ENCODE peak calls at places on chromosome 9, in five cellular contexts. R is left lung; C is CD4-positive, alpha-beta memory T cell; Z is SJSA1; D is left ventricle myocardium inferior. N is an unnamed sample.

GRCh38 chr9:76194896-76195295 is 199.3 kb downstream of the RFK start:
- DNase-seq in R (no peak), C (no peak), Z (no peak), D (no peak), N (no peak)

GRCh38 chr9:136833381-136834142 is 8.7 kb upstream of the AJM1 start:
- DNase-seq in R (peak; percentile 27), C (no peak), Z (no peak), D (peak; percentile 18), N (no peak)

GRCh38 chr9:22208846-22209585 is 199.9 kb upstream of the CDKN2B start:
- DNase-seq in R (no peak), C (no peak), Z (peak; percentile 22), D (no peak), N (no peak)

GRCh38 chr9:114096041-114096511 is 3.0 kb downstream of the KIF12 start:
- DNase-seq in R (no peak), C (no peak), Z (no peak), D (no peak), N (peak; percentile 65)

GRCh38 chr9:109730228-109730627 is 49.8 kb upstream of the PALM2AKAP2 start:
- DNase-seq in R (no peak), C (no peak), Z (no peak), D (no peak), N (no peak)

GRCh38 chr9:115002371-115003120 is 72.2 kb upstream of the TNFSF8 start:
- DNase-seq in R (no peak), C (no peak), Z (no peak), D (no peak), N (no peak)

GRCh38 chr9:91174772-91175171 is 186.9 kb downstream of the AUH start:
- DNase-seq in R (no peak), C (peak; percentile 30), Z (no peak), D (no peak), N (no peak)

GRCh38 chr9:122320346-122320995 is 50.4 kb upstream of the PTGS1 start:
- DNase-seq in R (no peak), C (no peak), Z (no peak), D (no peak), N (no peak)

GRCh38 chr9:132849168-132849831 is 28.8 kb downstream of the AK8 start:
- DNase-seq in R (peak; percentile 52), C (no peak), Z (no peak), D (peak; percentile 28), N (no peak)

GRCh38 chr9:38271666-38272241 is 120.7 kb upstream of the ALDH1B1 start:
- DNase-seq in R (no peak), C (no peak), Z (no peak), D (no peak), N (no peak)

GRCh38 chr9:33117816-33118215 is 41.3 kb upstream of the SMU1 start:
- DNase-seq in R (no peak), C (no peak), Z (no peak), D (no peak), N (no peak)

GRCh38 chr9:35605336-35606137 is 475 bp downstream of the TESK1 start:
- DNase-seq in R (peak; percentile 83), C (peak; percentile 45), Z (no peak), D (no peak), N (no peak)

GRCh38 chr9:35736201-35736633 is 3.8 kb downstream of the CREB3 start:
- DNase-seq in R (peak; percentile 56), C (peak; percentile 73), Z (peak; percentile 36), D (peak; percentile 48), N (peak; percentile 85)

GRCh38 chr9:112644449-112644965 is 73.4 kb downstream of the INIP start:
- DNase-seq in R (no peak), C (no peak), Z (no peak), D (no peak), N (no peak)

GRCh38 chr9:72888943-72889342 is 63.9 kb downstream of the ALDH1A1 start:
- DNase-seq in R (no peak), C (no peak), Z (no peak), D (no peak), N (no peak)

GRCh38 chr9:70484232-70485130 is 70.0 kb upstream of the KLF9 start:
- DNase-seq in R (no peak), C (peak; percentile 48), Z (peak; percentile 43), D (no peak), N (peak; percentile 58)

GRCh38 chr9:108478431-108478837 is 377.4 kb downstream of the ACTL7B start:
- DNase-seq in R (no peak), C (no peak), Z (no peak), D (no peak), N (no peak)

GRCh38 chr9:33221568-33221884 is 18.4 kb upstream of the SPINK4 start:
- DNase-seq in R (no peak), C (no peak), Z (no peak), D (no peak), N (no peak)

GRCh38 chr9:24245988-24246387 is 299.7 kb downstream of the IZUMO3 start:
- DNase-seq in R (no peak), C (no peak), Z (no peak), D (no peak), N (no peak)

GRCh38 chr9:31304576-31304975 is 1079.9 kb upstream of the ACO1 start:
- DNase-seq in R (no peak), C (no peak), Z (no peak), D (no peak), N (no peak)

GRCh38 chr9:26260238-26260637 is 582.0 kb upstream of the TUSC1 start:
- DNase-seq in R (no peak), C (no peak), Z (peak; percentile 9), D (no peak), N (no peak)

GRCh38 chr9:129933215-129933614 is 98.0 kb downstream of the USP20 start:
- DNase-seq in R (no peak), C (no peak), Z (no peak), D (no peak), N (no peak)

GRCh38 chr9:109574061-109574882 is 76.2 kb upstream of the PTPN3 start:
- DNase-seq in R (no peak), C (peak; percentile 0), Z (peak; percentile 36), D (no peak), N (no peak)

GRCh38 chr9:35910613-35911488 is 1.6 kb downstream of the SPAAR start:
- DNase-seq in R (no peak), C (peak; percentile 56), Z (peak; percentile 23), D (peak; percentile 39), N (no peak)

GRCh38 chr9:37210737-37211523 is 90.6 kb downstream of the ZCCHC7 start:
- DNase-seq in R (no peak), C (no peak), Z (no peak), D (no peak), N (no peak)

GRCh38 chr9:134690946-134691694 is 49.5 kb downstream of the COL5A1 start:
- DNase-seq in R (peak; percentile 69), C (no peak), Z (no peak), D (peak; percentile 48), N (no peak)
- H3K27ac ChIP-seq in R (no peak overlapping the region), C (no peak overlapping the region), Z (no peak overlapping the region), D (peak overlapping the region; percentile 68), N (no peak overlapping the region)

GRCh38 chr9:131391504-131391903 is 2.4 kb upstream of the PRRC2B start:
- DNase-seq in R (no peak), C (no peak), Z (no peak), D (no peak), N (no peak)

GRCh38 chr9:131395745-131396479 is 2.0 kb downstream of the PRRC2B start:
- DNase-seq in R (no peak), C (no peak), Z (no peak), D (no peak), N (no peak)

GRCh38 chr9:131395027-131395744 is 1.3 kb downstream of the PRRC2B start:
- DNase-seq in R (peak; percentile 83), C (peak; percentile 78), Z (peak; percentile 54), D (no peak), N (peak; percentile 68)

GRCh38 chr9:131394464-131395026 is 659 bp downstream of the PRRC2B start:
- DNase-seq in R (peak; percentile 90), C (peak; percentile 65), Z (no peak), D (peak; percentile 57), N (no peak)

DNA sequence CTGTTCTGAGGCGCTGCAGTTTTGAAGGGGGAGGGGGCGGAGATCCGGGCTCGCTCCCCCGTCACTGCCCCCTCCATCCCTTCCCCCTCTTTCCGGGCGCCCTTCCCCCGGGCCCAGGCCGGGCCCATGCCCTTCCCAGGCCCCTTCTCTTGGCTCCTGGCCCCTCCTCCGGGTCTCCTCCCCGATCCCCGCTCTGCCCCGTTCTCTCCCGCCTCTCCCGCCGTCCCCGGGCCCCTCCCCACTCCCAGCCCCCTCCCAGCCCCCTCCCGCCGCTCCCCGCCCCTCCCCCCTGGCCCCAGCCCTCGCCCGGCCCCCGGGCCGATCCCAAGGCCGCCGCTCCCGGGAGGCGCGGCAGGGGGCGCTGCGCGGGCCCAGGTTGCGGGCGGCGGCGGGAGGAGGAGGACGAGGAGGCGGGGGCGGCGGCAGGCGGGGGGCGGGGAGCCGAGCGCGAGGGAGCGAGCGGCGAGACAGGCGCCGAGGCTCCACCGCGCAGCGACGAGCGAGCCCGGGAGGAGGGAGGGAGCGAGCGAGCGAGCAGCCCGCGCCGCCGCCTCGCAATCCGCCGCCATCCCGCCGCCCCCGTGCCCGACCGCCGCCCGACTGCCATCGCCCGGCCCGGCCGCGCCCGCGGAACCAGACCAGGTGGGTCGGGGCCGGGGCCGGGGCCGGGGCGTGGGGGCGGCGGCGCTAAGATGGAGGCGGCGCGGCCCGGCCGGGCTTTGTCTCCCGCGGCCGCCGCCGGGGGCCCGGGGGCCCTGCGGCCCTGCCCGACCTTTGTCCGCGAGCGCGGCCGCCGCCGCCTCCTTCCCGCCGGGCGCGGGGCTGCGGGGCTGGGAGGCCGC is at the start of gene PRRC2B:
- DNase-seq in R (peak; percentile 98), C (peak; percentile 83), Z (peak; percentile 40), D (peak; percentile 90), N (peak; percentile 96)
- H3K27ac ChIP-seq in R (peak within 1 kb of the TSS; percentile 95), C (peak within 1 kb of the TSS; percentile 76), Z (peak within 1 kb of the TSS; percentile 95), D (peak within 1 kb of the TSS; percentile 98), N (peak within 1 kb of the TSS; percentile 73)

GRCh38 chr9:124489974-124490373 is 17.2 kb downstream of the NR5A1 start:
- DNase-seq in R (no peak), C (no peak), Z (no peak), D (no peak), N (no peak)
- H3K27ac ChIP-seq in R (no peak overlapping the region), C (no peak overlapping the region), Z (no peak overlapping the region), D (no peak overlapping the region), N (no peak overlapping the region)

DNA sequence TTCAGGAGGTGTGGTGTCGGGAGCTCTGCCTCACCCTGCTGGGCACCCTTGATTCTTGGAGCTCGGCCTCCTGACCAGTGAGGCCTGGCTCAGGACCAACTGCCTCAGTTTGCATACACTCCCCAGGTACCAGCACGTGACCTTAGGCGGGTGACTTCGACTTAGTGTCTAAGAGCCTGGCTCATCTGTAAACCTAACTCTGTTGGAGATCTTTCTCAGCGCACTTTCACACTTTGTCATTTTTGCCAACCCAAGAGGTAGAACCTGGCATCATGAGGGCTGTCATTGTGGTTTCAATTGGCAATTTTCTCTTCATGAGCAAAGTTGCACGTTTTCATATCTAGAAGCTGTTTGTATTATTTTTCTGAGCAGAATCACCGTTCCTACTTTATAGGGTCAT is 13.4 kb upstream of the WNK2 start:
- DNase-seq in R (peak; percentile 20), C (no peak), Z (no peak), D (no peak), N (no peak)
- H3K27ac ChIP-seq in R (no peak overlapping the region), C (no peak overlapping the region), Z (no peak overlapping the region), D (no peak overlapping the region), N (no peak overlapping the region)

GRCh38 chr9:97820373-97820772 is 32.7 kb upstream of the FOXE1 start:
- DNase-seq in R (no peak), C (no peak), Z (no peak), D (no peak), N (no peak)

GRCh38 chr9:97819735-97820134 is 33.3 kb upstream of the FOXE1 start:
- DNase-seq in R (no peak), C (no peak), Z (no peak), D (no peak), N (no peak)
- H3K27ac ChIP-seq in R (no peak overlapping the region), C (no peak overlapping the region), Z (no peak overlapping the region), D (no peak overlapping the region), N (no peak overlapping the region)